ENCODE peak calls at places on chromosome X, in eight cellular contexts. E is OCI-LY7, Q is PC-3, P is HCT116, O is SK-N-SH, F is neural progenitor cell, J is GM23338, S is MM.1S. R is an unnamed sample.

GRCh38 chrX:136639506-136640176 is 8.3 kb upstream of the CD40LG start:
- DNase-seq in E (no peak), Q (peak; percentile 20), P (no peak), O (no peak), F (no peak), J (no peak), S (no peak), R (no peak)

GRCh38 chrX:103398321-103398937 is 22.1 kb downstream of the BEX3 start:
- DNase-seq in E (no peak), Q (peak; percentile 74), P (peak; percentile 37), O (no peak), F (no peak), J (no peak), S (no peak), R (peak; percentile 24)

GRCh38 chrX:96211953-96212352 is 472.7 kb upstream of the DIAPH2 start:
- DNase-seq in E (no peak), Q (no peak), P (no peak), O (no peak), F (no peak), J (no peak), S (peak; percentile 39), R (no peak)

GRCh38 chrX:119004920-119005524 is 30.6 kb downstream of the LONRF3 start:
- DNase-seq in E (peak; percentile 42), Q (peak; percentile 62), P (no peak), O (peak; percentile 59), F (peak; percentile 59), J (peak; percentile 53), S (peak; percentile 61), R (peak; percentile 43)

GRCh38 chrX:113675278-113675677 is 834.6 kb upstream of the AMOT start:
- DNase-seq in E (no peak), Q (no peak), P (no peak), O (no peak), F (no peak), J (no peak), S (no peak), R (no peak)

GRCh38 chrX:155997436-155997835 is at the start of gene IL9R:
- DNase-seq in E (no peak), Q (no peak), P (no peak), O (no peak), F (no peak), J (no peak), S (peak; percentile 6), R (no peak)

GRCh38 chrX:37711991-37712390 is 26.4 kb downstream of the XK start:
- DNase-seq in E (no peak), Q (no peak), P (no peak), O (no peak), F (no peak), J (no peak), S (no peak), R (no peak)

GRCh38 chrX:136819026-136819425 is 38.3 kb upstream of the ARHGEF6 start:
- DNase-seq in E (no peak), Q (no peak), P (no peak), O (no peak), F (no peak), J (no peak), S (no peak), R (no peak)

GRCh38 chrX:66015152-66015827 is 24.6 kb downstream of the VSIG4 start:
- DNase-seq in E (peak; percentile 80), Q (no peak), P (no peak), O (no peak), F (no peak), J (no peak), S (peak; percentile 72), R (no peak)

GRCh38 chrX:122783918-122784317 is 400.2 kb upstream of the GRIA3 start:
- DNase-seq in E (no peak), Q (no peak), P (no peak), O (no peak), F (no peak), J (no peak), S (no peak), R (no peak)

GRCh38 chrX:37302569-37302968 is 46.6 kb upstream of the PRRG1 start:
- DNase-seq in E (no peak), Q (peak; percentile 52), P (peak; percentile 10), O (no peak), F (peak; percentile 27), J (peak; percentile 52), S (no peak), R (peak; percentile 50)

GRCh38 chrX:131741103-131741581 is 197.3 kb downstream of the OR13H1 start:
- DNase-seq in E (no peak), Q (no peak), P (no peak), O (peak; percentile 48), F (no peak), J (no peak), S (peak; percentile 85), R (no peak)

GRCh38 chrX:24334473-24334872 is 20.6 kb upstream of the SUPT20HL2 start:
- DNase-seq in E (no peak), Q (no peak), P (no peak), O (no peak), F (no peak), J (no peak), S (no peak), R (peak; percentile 25)
- TF ChIP-seq EZH2phosphoT487 in E (no peak), Q (no peak), P (no peak), O (no peak), F (no peak), J (no peak), S (no peak), R (no peak)

DNA sequence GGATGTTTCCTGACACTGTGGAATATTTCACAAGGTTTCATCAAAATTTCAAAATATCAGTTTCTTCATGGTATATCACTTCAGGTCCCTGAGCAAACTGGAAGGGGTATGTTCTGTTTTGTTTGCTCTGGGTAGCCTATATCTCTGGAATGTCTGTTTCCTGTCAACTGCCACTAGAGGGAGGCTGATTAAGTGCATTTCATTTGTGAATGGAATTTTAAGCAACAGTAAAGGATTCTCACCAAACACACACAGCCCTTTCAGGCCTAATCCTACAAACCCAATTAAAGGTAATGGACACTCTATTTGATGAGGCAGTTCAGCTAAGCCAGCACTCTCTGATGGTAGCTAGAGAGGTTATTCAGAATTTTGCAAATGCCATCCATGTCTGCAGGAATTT is 307.1 kb downstream of the TEX13A start:
- DNase-seq in E (peak; percentile 0), Q (peak; percentile 49), P (no peak), O (peak; percentile 8), F (peak; percentile 69), J (peak; percentile 53), S (peak; percentile 48), R (peak; percentile 26)
- TF ChIP-seq CTCF in E (peak; percentile 47), Q (peak; percentile 72), P (no peak), O (peak; percentile 64), F (peak; percentile 59), J (peak; percentile 57), S (peak; percentile 57), R (peak; percentile 49)

DNA sequence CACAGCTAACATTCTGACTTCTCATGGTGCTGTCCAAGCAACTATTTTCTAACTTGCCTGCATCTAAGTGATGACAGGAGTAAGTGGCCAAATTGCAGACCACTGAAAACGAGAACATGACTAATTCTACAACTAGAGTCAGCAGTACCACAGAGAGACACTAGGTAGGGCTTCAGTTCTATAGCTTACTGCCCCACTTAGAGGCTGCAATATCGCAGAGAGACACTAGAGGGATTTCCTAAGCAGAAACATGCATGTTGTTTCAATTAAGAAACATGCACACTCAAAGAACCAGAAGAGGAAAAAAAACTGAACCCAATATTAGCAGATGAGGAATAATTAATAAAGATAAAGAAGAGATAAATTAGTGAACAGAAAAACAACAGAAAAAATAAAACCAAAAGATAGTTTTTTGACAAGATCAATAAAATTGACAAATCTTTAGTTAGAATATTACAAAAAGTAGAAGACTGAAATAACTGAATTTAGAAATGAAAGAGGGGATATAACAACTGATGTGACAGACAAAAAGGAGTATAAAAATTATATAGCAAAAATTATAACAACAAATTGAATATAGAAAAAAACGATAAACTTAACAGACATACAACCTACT is 100.8 kb downstream of the SPIN4 start:
- DNase-seq in E (peak; percentile 64), Q (peak; percentile 85), P (peak; percentile 69), O (peak; percentile 42), F (peak; percentile 73), J (peak; percentile 81), S (peak; percentile 81), R (peak; percentile 77)
- TF ChIP-seq EZH2phosphoT487 in E (no peak), Q (no peak), P (no peak), O (no peak), F (no peak), J (no peak), S (no peak), R (no peak)

GRCh38 chrX:40448793-40449192 is 132.0 kb upstream of the ATP6AP2 start:
- DNase-seq in E (no peak), Q (no peak), P (no peak), O (no peak), F (no peak), J (no peak), S (no peak), R (no peak)
- TF ChIP-seq CTCF in E (no peak), Q (no peak), P (no peak), O (no peak), F (no peak), J (no peak), S (no peak), R (no peak)

GRCh38 chrX:110428144-110428543 is 69.5 kb downstream of the RTL9 start:
- DNase-seq in E (no peak), Q (no peak), P (no peak), O (no peak), F (no peak), J (no peak), S (no peak), R (no peak)
- TF ChIP-seq EZH2phosphoT487 in E (no peak), Q (no peak), P (no peak), O (no peak), F (no peak), J (no peak), S (no peak), R (no peak)

GRCh38 chrX:10254746-10255145 is 98.0 kb downstream of the CLCN4 start:
- DNase-seq in E (no peak), Q (peak; percentile 71), P (no peak), O (peak; percentile 8), F (no peak), J (peak; percentile 1), S (no peak), R (no peak)
- TF ChIP-seq CTCF in E (peak; percentile 13), Q (peak; percentile 66), P (peak; percentile 35), O (peak; percentile 30), F (peak; percentile 9), J (no peak), S (no peak), R (no peak)